ENCODE peak calls at places on chromosomes 5 and 9, in seven cellular contexts. W is hepatocyte, T is uterus, B is MM.1S, R is tibial artery, Z is cardiac muscle cell, N is spleen. U is an unnamed sample.
A peak's percentile ranks its signal among the peaks of the same experiment; 100 is the strongest.

GRCh38 chr5:137750436-137750835 is 3.7 kb downstream of the HNRNPA0 start:
- DNase-seq in Z (no peak), N (no peak), W (no peak), T (no peak), R (no peak), B (no peak), U (no peak)

GRCh38 chr5:145908206-145908945 is 28.0 kb upstream of the SH3RF2 start:
- DNase-seq in N (no peak), T (no peak), R (no peak), W (no peak), B (no peak), Z (no peak), U (peak; percentile 52)

GRCh38 chr9:87516931-87517300 is 19.2 kb downstream of the DAPK1 start:
- DNase-seq in Z (no peak), N (no peak), B (no peak), R (no peak), T (no peak), W (no peak), U (no peak)

GRCh38 chr9:36833954-36834353 is 200.1 kb downstream of the PAX5 start:
- DNase-seq in T (no peak), W (no peak), B (no peak), N (no peak), Z (no peak), R (peak; percentile 39), U (peak; percentile 22)

GRCh38 chr5:130724658-130725057 is 440.4 kb downstream of the HINT1 start:
- DNase-seq in R (no peak), T (no peak), Z (no peak), W (no peak), B (peak; percentile 38), N (no peak), U (no peak)

GRCh38 chr5:105905392-105905791 is 1765.3 kb downstream of the EFNA5 start:
- DNase-seq in W (no peak), N (no peak), T (no peak), R (no peak), B (no peak), Z (peak; percentile 21), U (no peak)

GRCh38 chr9:102428305-102428704 is 566.8 kb upstream of the CYLC2 start:
- DNase-seq in R (no peak), N (no peak), Z (no peak), B (no peak), T (no peak), W (no peak), U (no peak)

GRCh38 chr9:79573697-79573976 is 1.9 kb downstream of the TLE4 start:
- DNase-seq in W (peak; percentile 28), B (no peak), T (no peak), Z (no peak), N (no peak), R (no peak), U (no peak)

GRCh38 chr9:82209797-82210470 is 221.4 kb downstream of the SPATA31D1 start:
- DNase-seq in T (no peak), Z (no peak), W (no peak), R (no peak), N (no peak), B (peak; percentile 77), U (no peak)

GRCh38 chr5:131109540-131110255 is 55.4 kb downstream of the HINT1 start:
- DNase-seq in R (no peak), B (peak; percentile 58), Z (peak; percentile 63), T (no peak), W (peak; percentile 60), N (no peak), U (no peak)

GRCh38 chr5:9523090-9523813 is 22.6 kb downstream of the SEMA5A start:
- DNase-seq in N (no peak), R (no peak), Z (no peak), B (no peak), T (no peak), W (peak; percentile 23), U (no peak)

GRCh38 chr5:78537821-78538220 is 110.8 kb downstream of the LHFPL2 start:
- DNase-seq in B (no peak), R (no peak), N (no peak), W (peak; percentile 65), Z (peak; percentile 77), T (no peak), U (peak; percentile 46)

GRCh38 chr5:132190161-132190817 is 37.4 kb downstream of the P4HA2 start:
- DNase-seq in T (no peak), Z (peak; percentile 79), N (no peak), B (peak; percentile 81), R (no peak), W (peak; percentile 80), U (peak; percentile 70)

GRCh38 chr5:63049935-63050334 is 471.3 kb downstream of the LRRC70 start:
- DNase-seq in B (no peak), T (no peak), W (no peak), R (no peak), Z (no peak), N (no peak), U (no peak)

GRCh38 chr9:129319938-129320481 is 141.9 kb upstream of the IER5L start:
- DNase-seq in T (peak; percentile 37), W (no peak), N (no peak), B (no peak), R (peak; percentile 70), Z (no peak), U (peak; percentile 31)

GRCh38 chr5:44952376-44952775 is 143.6 kb downstream of the MRPS30 start:
- DNase-seq in T (no peak), B (peak; percentile 56), W (peak; percentile 48), R (no peak), Z (peak; percentile 7), N (no peak), U (peak; percentile 45)

GRCh38 chr5:83471405-83472212 is at the start of gene VCAN:
- DNase-seq in T (peak; percentile 53), B (no peak), W (peak; percentile 84), N (peak; percentile 69), R (peak; percentile 91), Z (peak; percentile 94), U (peak; percentile 41)

GRCh38 chr5:153489611-153490010 is 859 bp upstream of the GRIA1 start:
- DNase-seq in B (no peak), Z (no peak), W (no peak), R (no peak), N (no peak), T (no peak), U (no peak)

GRCh38 chr5:116553366-116553765 is 21.3 kb downstream of the SEMA6A start:
- DNase-seq in R (no peak), W (no peak), Z (no peak), N (no peak), T (no peak), B (no peak), U (no peak)

GRCh38 chr5:76403963-76404693 is 1.0 kb downstream of the IQGAP2 start:
- DNase-seq in T (peak; percentile 14), Z (no peak), N (peak; percentile 90), W (peak; percentile 77), R (no peak), B (peak; percentile 75), U (peak; percentile 86)

GRCh38 chr9:110969971-110970381 is 68.3 kb downstream of the LPAR1 start:
- DNase-seq in T (no peak), N (no peak), W (peak; percentile 54), R (no peak), Z (peak; percentile 80), B (no peak), U (peak; percentile 87)

GRCh38 chr5:68565427-68565826 is 349.9 kb downstream of the PIK3R1 start:
- DNase-seq in W (no peak), B (no peak), T (no peak), R (no peak), Z (no peak), N (no peak), U (no peak)

GRCh38 chr5:59157001-59157527 is 574.2 kb downstream of the RAB3C start:
- DNase-seq in T (no peak), B (no peak), W (no peak), N (no peak), Z (no peak), R (no peak), U (no peak)

GRCh38 chr9:112010537-112010936 is 113.9 kb downstream of the UGCG start:
- DNase-seq in Z (no peak), W (no peak), T (no peak), B (no peak), R (no peak), N (no peak), U (no peak)
- TF ChIP-seq CTCF in Z (no peak), W (no peak), T (no peak), B (no peak), R (no peak), N (no peak), U (no peak)

DNA sequence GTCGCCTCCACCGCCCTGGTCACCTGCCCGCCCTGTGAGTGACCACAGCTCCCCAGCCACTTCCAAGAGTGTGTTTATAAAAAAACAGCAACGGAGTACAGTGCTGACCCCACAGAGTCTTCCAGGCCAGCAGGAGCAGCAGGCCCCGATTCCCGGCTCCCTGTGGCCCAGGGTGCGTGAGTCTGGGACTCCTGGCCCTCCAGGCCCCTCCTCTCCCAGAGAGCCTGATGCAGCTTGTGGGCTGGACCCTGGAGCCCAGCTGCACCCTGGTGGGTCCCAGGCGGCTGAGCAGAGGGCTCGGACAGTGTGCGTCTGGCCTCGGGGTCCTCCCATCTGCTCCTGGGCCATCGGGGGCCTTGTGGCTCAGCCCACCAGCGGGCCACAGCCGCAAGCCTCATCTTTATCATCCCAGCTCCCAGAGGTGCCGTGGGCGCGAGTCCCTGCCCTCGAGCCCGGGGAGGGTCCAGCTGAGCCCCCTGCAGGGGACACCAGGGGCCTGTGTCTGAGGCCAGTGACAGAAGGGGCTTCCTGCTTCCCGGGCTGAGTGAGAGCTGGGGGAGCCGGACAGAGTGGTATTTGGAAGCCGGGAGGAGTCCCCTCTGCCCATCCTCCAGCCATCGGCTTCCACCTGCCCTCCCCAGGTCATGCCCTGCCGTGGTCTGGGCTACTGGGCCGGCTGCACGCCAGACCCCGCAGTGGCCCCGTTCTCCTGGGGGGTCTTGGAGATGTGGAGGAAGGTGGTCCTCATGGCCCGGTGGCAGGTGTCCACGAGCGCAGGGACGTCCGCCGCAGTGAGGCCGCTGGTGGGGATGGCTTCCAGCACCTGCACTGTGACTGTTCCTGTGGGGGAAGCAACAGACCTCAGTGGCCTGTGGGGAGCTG is 10.6 kb downstream of the EGFL7 start:
- DNase-seq in N (no peak), T (no peak), W (no peak), Z (no peak), R (no peak), B (no peak), U (no peak)
- H3K4me1 ChIP-seq in N (peaks cover 62% of the 10 kb centered on the region), T (no peaks in the 10 kb centered on the region), W (peaks cover 17% of the 10 kb centered on the region), Z (no peaks in the 10 kb centered on the region), R (no peaks in the 10 kb centered on the region), B (no peaks in the 10 kb centered on the region), U (peaks cover 19% of the 10 kb centered on the region)

GRCh38 chr9:92064711-92065110 is 50.5 kb downstream of the SPTLC1 start:
- DNase-seq in T (no peak), N (no peak), B (no peak), W (no peak), R (no peak), Z (peak; percentile 66), U (no peak)
- TF ChIP-seq CTCF in T (no peak), N (no peak), B (no peak), W (no peak), R (no peak), Z (no peak), U (no peak)

GRCh38 chr9:126375386-126375785 is 48.8 kb downstream of the MVB12B start:
- DNase-seq in R (no peak), N (no peak), B (no peak), W (peak; percentile 39), Z (peak; percentile 33), T (no peak), U (no peak)
- H3K4me1 ChIP-seq in R (peaks cover 3% of the 10 kb centered on the region), N (peaks cover 63% of the 10 kb centered on the region), B (peaks cover 5% of the 10 kb centered on the region), W (peaks cover 29% of the 10 kb centered on the region), Z (peaks cover 32% of the 10 kb centered on the region), T (no peaks in the 10 kb centered on the region), U (peaks cover 60% of the 10 kb centered on the region)

GRCh38 chr9:75482566-75482965 is 394.3 kb downstream of the OSTF1 start:
- DNase-seq in W (no peak), B (no peak), R (no peak), T (no peak), Z (no peak), N (no peak), U (no peak)
- TF ChIP-seq CTCF in W (peak; percentile 4), B (peak; percentile 25), R (no peak), T (no peak), Z (no peak), N (no peak), U (no peak)

U was measured in Caco-2.